ENCODE peak calls at places on chromosomes 12 and 14, in four cellular contexts. B, K, E and Y are unnamed samples.
A peak's percentile ranks its signal among the peaks of the same experiment; 100 is the strongest.

GRCh38 chr12:79329933-79330332 is 360.8 kb downstream of the PAWR start:
- DNase-seq in B (no peak), K (no peak), E (no peak), Y (no peak)

GRCh38 chr12:47100146-47100545 is 20.4 kb upstream of the AMIGO2 start:
- DNase-seq in B (no peak), K (no peak), E (no peak), Y (no peak)

GRCh38 chr12:107645630-107646333 is 39.8 kb upstream of the PWP1 start:
- DNase-seq in B (no peak), K (no peak), E (no peak), Y (peak; percentile 66)

GRCh38 chr12:6346942-6347341 is 5.1 kb upstream of the TNFRSF1A start:
- DNase-seq in B (no peak), K (no peak), E (no peak), Y (no peak)

GRCh38 chr12:3456809-3457208 is 34.2 kb upstream of the PRMT8 start:
- DNase-seq in B (no peak), K (no peak), E (no peak), Y (no peak)

GRCh38 chr12:87302126-87302732 is 727.0 kb downstream of the C12orf50 start:
- DNase-seq in B (no peak), K (no peak), E (no peak), Y (no peak)

GRCh38 chr14:68235011-68235410 is 415.4 kb downstream of the RAD51B start:
- DNase-seq in B (no peak), K (no peak), E (no peak), Y (no peak)

GRCh38 chr14:69012251-69012953 is 33.3 kb upstream of the ACTN1 start:
- DNase-seq in B (no peak), K (no peak), E (no peak), Y (no peak)

GRCh38 chr14:21039059-21039422 is 3.1 kb upstream of the RNASE7 start:
- DNase-seq in B (peak; percentile 75), K (no peak), E (no peak), Y (peak; percentile 46)

GRCh38 chr14:38774162-38774561 is 328.9 kb downstream of the SEC23A start:
- DNase-seq in B (no peak), K (no peak), E (no peak), Y (no peak)

GRCh38 chr14:29857545-29857944 is 70.1 kb downstream of the PRKD1 start:
- DNase-seq in B (no peak), K (no peak), E (no peak), Y (no peak)

GRCh38 chr12:110012137-110012536 is 12.9 kb downstream of the ANKRD13A start:
- DNase-seq in B (peak; percentile 77), K (no peak), E (no peak), Y (no peak)

GRCh38 chr12:48029811-48030650 is 25.8 kb upstream of the COL2A1 start:
- DNase-seq in B (no peak), K (peak; percentile 26), E (no peak), Y (no peak)

GRCh38 chr14:49946320-49947141 is 53.6 kb downstream of the ARF6 start:
- DNase-seq in B (no peak), K (no peak), E (no peak), Y (peak; percentile 90)

GRCh38 chr12:117724545-117724944 is 244.2 kb downstream of the KSR2 start:
- DNase-seq in B (no peak), K (no peak), E (no peak), Y (peak; percentile 2)